ENCODE peak calls at places on chromosomes 2 and 18, in four cellular contexts. J is neural progenitor cell; U is spleen; G is CD4-positive, alpha-beta memory T cell. M is an unnamed sample.

GRCh38 chr2:38750793-38751042 is 443 bp downstream of the SRSF7 start:
- DNase-seq in J (peak), U (peak), G (no peak), M (no peak)

GRCh38 chr2:56757884-56758545 is 574.2 kb downstream of the CCDC85A start:
- DNase-seq in J (no peak), U (no peak), G (no peak), M (no peak)

GRCh38 chr2:165505514-165505913 is 36.0 kb downstream of the CSRNP3 start:
- DNase-seq in J (no peak), U (no peak), G (no peak), M (peak)

GRCh38 chr2:112621792-112622527 is 23.8 kb upstream of the SLC20A1 start:
- DNase-seq in J (peak), U (no peak), G (no peak), M (peak)

GRCh38 chr2:100784681-100785080 is 35.3 kb upstream of the NPAS2 start:
- DNase-seq in J (no peak), U (no peak), G (no peak), M (no peak)

GRCh38 chr2:84861539-84861938 is 19.3 kb downstream of the TRABD2A start:
- DNase-seq in J (no peak), U (no peak), G (no peak), M (no peak)

GRCh38 chr2:160694631-160695030 is 201.0 kb upstream of the RBMS1 start:
- DNase-seq in J (no peak), U (no peak), G (no peak), M (no peak)

GRCh38 chr2:429575-430254 is 141.8 kb upstream of the ALKAL2 start:
- DNase-seq in J (no peak), U (peak), G (peak), M (no peak)

GRCh38 chr18:44973282-44973681 is 292.6 kb downstream of the SETBP1 start:
- DNase-seq in J (peak), U (no peak), G (peak), M (no peak)

GRCh38 chr2:133791191-133791590 is 222.9 kb upstream of the NCKAP5 start:
- DNase-seq in J (no peak), U (no peak), G (no peak), M (peak)

GRCh38 chr18:63095768-63096167 is 223.8 kb downstream of the BCL2 start:
- DNase-seq in J (no peak), U (no peak), G (no peak), M (no peak)

GRCh38 chr2:235394278-235394828 is 99.5 kb upstream of the AGAP1 start:
- DNase-seq in J (no peak), U (no peak), G (no peak), M (peak)

GRCh38 chr2:39497077-39497867 is 60.2 kb upstream of the MAP4K3 start:
- DNase-seq in J (no peak), U (no peak), G (no peak), M (peak)

GRCh38 chr2:126655500-126656310 is at the start of gene GYPC:
- DNase-seq in J (peak), U (peak), G (peak), M (peak)

GRCh38 chr2:207258191-207258991 is 92.6 kb upstream of the KLF7 start:
- DNase-seq in J (no peak), U (no peak), G (no peak), M (peak)

GRCh38 chr2:101830146-101830545 is 132.6 kb downstream of the MAP4K4 start:
- DNase-seq in J (no peak), U (no peak), G (no peak), M (no peak)
- H3K27ac ChIP-seq in J (no peak), U (no peak), G (no peak), M (peak)

GRCh38 chr18:51169731-51170130 is 27.8 kb downstream of the MEX3C start:
- DNase-seq in J (no peak), U (no peak), G (no peak), M (no peak)

GRCh38 chr18:51168960-51169662 is 28.4 kb downstream of the MEX3C start:
- DNase-seq in J (no peak), U (no peak), G (no peak), M (no peak)

GRCh38 chr18:51171208-51171607 is 26.3 kb downstream of the MEX3C start:
- DNase-seq in J (no peak), U (no peak), G (no peak), M (no peak)

GRCh38 chr18:51171625-51172024 is 25.9 kb downstream of the MEX3C start:
- DNase-seq in J (no peak), U (no peak), G (no peak), M (no peak)

GRCh38 chr18:51170689-51171088 is 26.8 kb downstream of the MEX3C start:
- DNase-seq in J (no peak), U (no peak), G (no peak), M (no peak)
- H3K27ac ChIP-seq in J (no peak), U (no peak), G (no peak), M (no peak)

GRCh38 chr18:42401131-42401673 is 446.2 kb downstream of the PIK3C3 start:
- DNase-seq in J (peak), U (no peak), G (no peak), M (no peak)
- H3K27ac ChIP-seq in J (no peak), U (no peak), G (no peak), M (no peak)

DNA sequence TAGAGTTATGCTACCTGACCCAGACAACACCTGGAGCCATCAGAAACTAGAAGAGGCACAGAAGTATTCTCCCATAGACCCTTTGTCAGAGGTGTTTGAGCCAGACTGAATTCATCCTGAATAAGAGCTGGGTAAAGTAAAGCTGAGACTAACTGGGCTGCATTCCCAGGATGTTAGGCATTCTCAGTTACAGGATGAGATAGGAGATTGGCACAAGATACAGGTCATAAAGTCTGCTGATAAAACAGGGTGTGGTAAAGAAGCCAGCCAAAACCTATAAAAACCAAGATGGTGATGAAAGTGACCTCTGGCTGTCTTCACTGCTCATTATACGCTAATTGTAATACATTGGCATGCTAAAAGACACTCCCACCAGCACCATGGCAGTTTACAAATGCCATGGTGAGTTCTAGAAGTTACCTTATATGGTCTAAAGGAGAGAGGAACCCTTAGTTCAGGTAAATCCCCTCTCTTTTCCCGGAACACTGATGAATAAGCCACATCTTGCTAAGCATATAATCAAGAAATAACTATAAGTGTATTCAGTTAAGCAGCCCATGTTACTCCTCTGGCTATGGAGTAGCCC is 364.9 kb upstream of the TMEFF2 start:
- DNase-seq in J (no peak), U (no peak), G (no peak), M (no peak)
- H3K27ac ChIP-seq in J (no peak), U (no peak), G (no peak), M (no peak)

GRCh38 chr18:6752200-6752873 is 22.8 kb downstream of the ARHGAP28 start:
- DNase-seq in J (peak), U (no peak), G (no peak), M (peak)

GRCh38 chr18:6747646-6748045 is 18.1 kb downstream of the ARHGAP28 start:
- DNase-seq in J (no peak), U (no peak), G (no peak), M (peak)

GRCh38 chr18:6750411-6750810 is 20.9 kb downstream of the ARHGAP28 start:
- DNase-seq in J (no peak), U (no peak), G (no peak), M (no peak)

GRCh38 chr18:6748241-6748640 is 18.7 kb downstream of the ARHGAP28 start:
- DNase-seq in J (no peak), U (no peak), G (no peak), M (no peak)

GRCh38 chr18:6751207-6751606 is 21.7 kb downstream of the ARHGAP28 start:
- DNase-seq in J (no peak), U (no peak), G (no peak), M (no peak)
- H3K27ac ChIP-seq in J (no peak), U (no peak), G (no peak), M (peak)

DNA sequence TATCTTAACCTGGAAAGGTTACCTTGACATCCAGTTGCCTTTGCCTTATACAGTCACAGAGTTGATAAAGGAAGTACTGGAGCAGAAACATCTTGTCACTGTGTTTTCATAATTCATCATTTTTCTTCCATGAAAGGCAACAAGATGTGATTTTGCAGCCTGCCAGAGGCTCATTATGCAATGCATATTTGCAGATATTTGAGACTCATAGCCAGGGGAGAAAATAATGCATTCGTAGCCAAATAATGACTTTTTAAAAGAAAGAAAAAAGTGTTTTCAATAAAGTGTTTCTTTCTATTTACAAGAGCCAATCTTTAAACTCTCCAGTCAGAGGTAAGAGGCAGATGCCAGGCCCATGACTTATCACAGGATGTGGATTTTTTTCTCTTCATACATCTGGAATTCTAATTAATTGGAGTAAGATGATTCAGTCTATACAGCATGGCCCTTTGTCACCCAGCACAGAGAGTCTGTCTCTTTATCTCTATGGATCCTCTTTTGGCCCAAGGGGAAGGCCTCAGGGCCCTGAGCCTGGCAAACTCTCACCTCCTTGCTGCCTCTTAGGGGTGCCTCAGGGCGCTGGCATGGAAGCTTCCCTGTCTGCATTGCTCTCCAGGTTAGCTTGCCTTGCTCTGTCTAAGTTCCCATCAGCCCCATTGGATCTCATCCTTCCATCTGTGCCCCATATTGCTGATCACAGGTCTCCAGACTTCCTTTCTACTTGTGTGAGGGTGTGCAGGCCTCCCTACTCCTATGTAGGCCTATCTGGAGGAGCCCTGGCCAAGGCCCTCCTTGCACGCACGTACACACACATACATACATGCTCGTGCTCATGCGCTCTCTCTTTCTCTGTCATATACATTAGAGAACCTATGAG is 247.7 kb downstream of the TPGS2 start:
- DNase-seq in J (no peak), U (no peak), G (no peak), M (peak)
- H3K27ac ChIP-seq in J (no peak), U (no peak), G (no peak), M (peak)